ENCODE peak calls at places on chromosomes 7 and 10, in four cellular contexts. P is fibroblast of pulmonary artery, D is stomach, K is left ventricle myocardium inferior. Y is an unnamed sample.

GRCh38 chr7:151487246-151487645 is 32.4 kb downstream of the RHEB start:
- DNase-seq in K (no peak), D (no peak), P (no peak), Y (no peak)

GRCh38 chr10:23157691-23158369 is 34.3 kb upstream of the PTF1A start:
- DNase-seq in K (no peak), P (peak), D (no peak), Y (no peak)

GRCh38 chr10:73647211-73647874 is 6.1 kb upstream of the MYOZ1 start:
- DNase-seq in P (peak), D (peak), K (peak), Y (no peak)

GRCh38 chr7:26863504-26864308 is 684 bp downstream of the SKAP2 start:
- DNase-seq in D (no peak), K (no peak), P (peak), Y (no peak)

GRCh38 chr7:118974836-118975235 is 750.3 kb downstream of the ANKRD7 start:
- DNase-seq in P (no peak), D (no peak), K (no peak), Y (no peak)

GRCh38 chr7:70387197-70387596 is 744.7 kb upstream of the GALNT17 start:
- DNase-seq in K (no peak), P (no peak), D (no peak), Y (no peak)

GRCh38 chr10:118300266-118300665 is 41.9 kb downstream of the FAM204A start:
- DNase-seq in P (no peak), D (no peak), K (no peak), Y (no peak)

GRCh38 chr7:151570366-151570915 is 50.7 kb upstream of the RHEB start:
- DNase-seq in P (peak), K (no peak), D (no peak), Y (no peak)

GRCh38 chr7:142759433-142759832 is 10.2 kb downstream of the PRSS1 start:
- DNase-seq in P (no peak), D (no peak), K (no peak), Y (no peak)

GRCh38 chr10:5530412-5530806 is 5.6 kb downstream of the CALML3 start:
- DNase-seq in D (peak), K (no peak), P (no peak), Y (no peak)

GRCh38 chr10:29962451-29962850 is 96.9 kb downstream of the JCAD start:
- DNase-seq in P (no peak), K (no peak), D (no peak), Y (no peak)

GRCh38 chr10:49512121-49512809 is 26.7 kb downstream of the ERCC6 start:
- DNase-seq in K (no peak), P (peak), D (no peak), Y (no peak)

GRCh38 chr7:102985176-102985783 is 72.5 kb downstream of the LRRC17 start:
- DNase-seq in P (peak), K (no peak), D (no peak), Y (no peak)

GRCh38 chr7:82319674-82320118 is 123.9 kb downstream of the CACNA2D1 start:
- DNase-seq in D (peak), P (peak), K (peak), Y (no peak)

GRCh38 chr10:67140641-67141040 is 214.8 kb downstream of the LRRTM3 start:
- DNase-seq in K (no peak), D (no peak), P (no peak), Y (no peak)

GRCh38 chr10:123633106-123633505 is 33.0 kb upstream of the GPR26 start:
- DNase-seq in P (no peak), D (no peak), K (no peak), Y (no peak)

GRCh38 chr7:51078653-51079052 is 238.0 kb downstream of the COBL start:
- DNase-seq in P (no peak), K (no peak), D (no peak), Y (no peak)

GRCh38 chr7:10779465-10780399 is 193.9 kb upstream of the PHF14 start:
- DNase-seq in D (no peak), P (no peak), K (no peak), Y (no peak)

GRCh38 chr7:127920787-127921438 is 110.3 kb downstream of the LRRC4 start:
- DNase-seq in P (peak), K (no peak), D (no peak), Y (no peak)

GRCh38 chr10:113071446-113071845 is 121.4 kb downstream of the TCF7L2 start:
- DNase-seq in D (peak), P (peak), K (peak), Y (no peak)

GRCh38 chr7:151727579-151728285 is 149.2 kb downstream of the PRKAG2 start:
- DNase-seq in K (peak), P (peak), D (peak), Y (no peak)

GRCh38 chr7:17027143-17027802 is 145.5 kb upstream of the AGR3 start:
- DNase-seq in K (no peak), P (peak), D (no peak), Y (no peak)

GRCh38 chr7:46930336-46930735 is 651.6 kb downstream of the TNS3 start:
- DNase-seq in P (peak), K (no peak), D (no peak), Y (no peak)

GRCh38 chr7:10708447-10708846 is 265.2 kb upstream of the PHF14 start:
- DNase-seq in D (no peak), K (no peak), P (no peak), Y (no peak)

GRCh38 chr7:91091631-91092030 is 172.6 kb upstream of the FZD1 start:
- DNase-seq in K (no peak), D (no peak), P (no peak), Y (no peak)
- TF ChIP-seq CTCF in K (no peak), D (no peak), P (no peak), Y (no peak)

DNA sequence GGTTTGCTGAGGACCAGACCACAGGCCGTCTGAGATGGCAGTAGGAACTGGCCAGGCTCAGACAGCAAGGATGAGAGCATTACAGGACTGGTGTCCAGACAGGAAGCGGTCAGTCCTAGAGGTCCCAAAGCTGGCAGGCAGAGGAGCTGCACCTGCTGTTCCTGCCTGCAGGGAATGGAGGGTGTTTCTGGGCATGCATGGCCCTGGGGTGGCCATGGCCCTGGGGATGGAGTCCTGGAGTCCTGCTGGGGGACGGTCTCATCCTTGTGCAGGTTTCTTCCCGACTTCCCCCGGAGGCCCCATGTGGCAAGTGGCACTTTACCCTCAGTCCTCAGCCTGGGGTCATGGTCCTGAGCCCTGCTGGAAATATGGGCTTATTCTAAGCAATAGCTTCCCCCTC is 274.9 kb upstream of the ADARB2 start:
- DNase-seq in K (no peak), D (no peak), P (no peak), Y (no peak)
- TF ChIP-seq CTCF in K (no peak), D (no peak), P (no peak), Y (no peak)

DNA sequence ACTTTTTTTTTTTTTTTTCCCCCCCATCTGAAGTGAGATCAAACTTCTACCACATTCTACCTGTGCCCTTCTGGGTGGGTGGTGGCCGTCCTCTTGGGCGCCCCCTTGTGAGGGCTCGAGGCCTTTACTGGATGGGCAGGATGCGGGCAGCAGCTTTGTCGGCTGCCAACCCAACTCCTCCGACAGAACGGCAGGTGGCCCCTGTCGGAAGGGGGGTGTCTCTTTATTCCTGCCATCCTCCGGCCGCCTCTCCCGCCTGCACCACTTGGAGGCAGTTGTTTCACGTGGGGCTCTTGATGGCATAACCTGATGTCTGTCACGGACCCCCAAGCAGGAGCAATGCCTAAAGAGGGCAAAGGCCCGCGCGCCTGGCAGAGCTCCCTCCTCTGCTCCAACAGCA is 31.0 kb downstream of the AMZ1 start:
- DNase-seq in K (no peak), P (no peak), D (no peak), Y (no peak)
- TF ChIP-seq CTCF in K (peak), P (peak), D (peak), Y (peak)

GRCh38 chr7:72334066-72334465 is 78.1 kb downstream of the CALN1 start:
- DNase-seq in D (no peak), K (no peak), P (no peak), Y (peak)

GRCh38 chr7:72336887-72337821 is 75.0 kb downstream of the CALN1 start:
- DNase-seq in P (no peak), K (no peak), D (no peak), Y (no peak)

GRCh38 chr7:72336382-72336886 is 75.7 kb downstream of the CALN1 start:
- DNase-seq in D (no peak), P (no peak), K (no peak), Y (no peak)

GRCh38 chr7:72335561-72336381 is 76.4 kb downstream of the CALN1 start:
- DNase-seq in D (no peak), P (no peak), K (no peak), Y (no peak)

GRCh38 chr7:72334733-72335132 is 77.4 kb downstream of the CALN1 start:
- DNase-seq in D (no peak), P (no peak), K (no peak), Y (peak)
- TF ChIP-seq CTCF in D (no peak), P (no peak), K (no peak), Y (no peak)

GRCh38 chr10:103921248-103921647 is 3.3 kb upstream of the STN1 start:
- DNase-seq in D (no peak), K (no peak), P (no peak), Y (no peak)
- TF ChIP-seq CTCF in D (no peak), K (no peak), P (no peak), Y (no peak)

GRCh38 chr10:43197834-43198681 is 59.8 kb downstream of the CSGALNACT2 start:
- DNase-seq in K (no peak), P (no peak), D (peak), Y (no peak)
- TF ChIP-seq CTCF in K (no peak), P (peak), D (no peak), Y (peak)

DNA sequence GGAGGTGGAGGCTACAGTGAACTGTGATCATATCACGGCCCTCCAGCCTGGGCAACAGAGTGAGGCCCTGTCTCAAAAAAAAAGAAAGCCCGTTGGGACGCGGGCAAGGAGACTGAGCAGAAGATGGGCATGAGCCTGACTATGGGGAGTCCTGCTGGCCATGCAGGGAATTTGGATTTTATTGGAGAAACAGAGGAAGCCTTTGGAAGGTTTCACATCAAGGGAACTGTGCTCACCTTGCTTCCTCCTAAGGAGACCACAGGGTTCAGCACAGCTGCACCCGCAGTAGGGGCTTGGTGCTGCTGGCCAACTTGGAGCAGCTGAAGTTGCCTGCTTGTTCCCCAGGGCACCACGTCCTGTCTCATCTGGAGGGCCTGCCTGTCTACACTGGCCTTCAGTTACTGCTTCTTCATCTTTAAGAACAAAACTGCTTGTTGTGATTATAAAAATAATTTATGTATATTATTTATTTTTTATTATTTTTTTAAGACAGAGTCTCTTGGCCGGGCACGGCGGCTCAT is 1.5 kb downstream of the IQCE start:
- DNase-seq in D (no peak), P (peak), K (no peak), Y (no peak)
- TF ChIP-seq CTCF in D (no peak), P (peak), K (no peak), Y (peak)

GRCh38 chr7:131107343-131108211 is 220.1 kb upstream of the MKLN1 start:
- DNase-seq in D (peak), P (peak), K (peak), Y (no peak)
- TF ChIP-seq CTCF in D (no peak), P (no peak), K (no peak), Y (no peak)

GRCh38 chr7:153022796-153023592 is 263.4 kb downstream of the ACTR3B start:
- DNase-seq in D (no peak), P (no peak), K (no peak), Y (no peak)
- TF ChIP-seq CTCF in D (no peak), P (no peak), K (no peak), Y (no peak)

GRCh38 chr10:92567952-92568600 is 5.8 kb downstream of the IDE start:
- DNase-seq in K (no peak), D (no peak), P (peak), Y (no peak)
- TF ChIP-seq CTCF in K (no peak), D (no peak), P (no peak), Y (no peak)

Y was measured in type B pancreatic cell.